ENCODE peak calls at places on chromosomes 7 and 10, in seven cellular contexts. One of them, this sample, is unnamed.

GRCh38 chr7:84042110-84042539 is 152.5 kb downstream of the SEMA3A start:
- DNase-seq in progenitor cell of endocrine pancreas: no peak
- DNase-seq in tibial artery: no peak
- DNase-seq in stimulated activated CD8-positive, alpha-beta memory T cell treated with anti-CD3 and anti-CD28 coated beads, Interleukin-12 subunit alpha, Interleukin-12 subunit beta, amount 100 ng/mL, for 4 hours: no peak
- DNase-seq in IMR-90: peak
- DNase-seq in GM04504: peak
- DNase-seq in hippocampal formation: no peak
- DNase-seq in this sample: peak

GRCh38 chr10:61313460-61313859 is 139.7 kb downstream of the TMEM26 start:
- DNase-seq in progenitor cell of endocrine pancreas: no peak
- DNase-seq in tibial artery: no peak
- DNase-seq in stimulated activated CD8-positive, alpha-beta memory T cell treated with anti-CD3 and anti-CD28 coated beads, Interleukin-12 subunit alpha, Interleukin-12 subunit beta, amount 100 ng/mL, for 4 hours: no peak
- DNase-seq in IMR-90: peak
- DNase-seq in GM04504: no peak
- DNase-seq in hippocampal formation: no peak
- DNase-seq in this sample: no peak

GRCh38 chr10:51000976-51001375 is 73.3 kb upstream of the PRKG1 start:
- DNase-seq in progenitor cell of endocrine pancreas: no peak
- DNase-seq in tibial artery: no peak
- DNase-seq in stimulated activated CD8-positive, alpha-beta memory T cell treated with anti-CD3 and anti-CD28 coated beads, Interleukin-12 subunit alpha, Interleukin-12 subunit beta, amount 100 ng/mL, for 4 hours: no peak
- DNase-seq in IMR-90: peak
- DNase-seq in GM04504: no peak
- DNase-seq in hippocampal formation: no peak
- DNase-seq in this sample: no peak

GRCh38 chr10:30882281-30882680 is 149.4 kb downstream of the ZNF438 start:
- DNase-seq in progenitor cell of endocrine pancreas: no peak
- DNase-seq in tibial artery: no peak
- DNase-seq in stimulated activated CD8-positive, alpha-beta memory T cell treated with anti-CD3 and anti-CD28 coated beads, Interleukin-12 subunit alpha, Interleukin-12 subunit beta, amount 100 ng/mL, for 4 hours: no peak
- DNase-seq in IMR-90: peak
- DNase-seq in GM04504: no peak
- DNase-seq in hippocampal formation: no peak
- DNase-seq in this sample: no peak

GRCh38 chr7:99171731-99172130 is 27.8 kb upstream of the SMURF1 start:
- DNase-seq in progenitor cell of endocrine pancreas: no peak
- DNase-seq in tibial artery: no peak
- DNase-seq in stimulated activated CD8-positive, alpha-beta memory T cell treated with anti-CD3 and anti-CD28 coated beads, Interleukin-12 subunit alpha, Interleukin-12 subunit beta, amount 100 ng/mL, for 4 hours: no peak
- DNase-seq in IMR-90: peak
- DNase-seq in GM04504: no peak
- DNase-seq in hippocampal formation: no peak
- DNase-seq in this sample: no peak

GRCh38 chr7:134632937-134633540 is 13.6 kb upstream of the BPGM start:
- DNase-seq in progenitor cell of endocrine pancreas: no peak
- DNase-seq in tibial artery: no peak
- DNase-seq in stimulated activated CD8-positive, alpha-beta memory T cell treated with anti-CD3 and anti-CD28 coated beads, Interleukin-12 subunit alpha, Interleukin-12 subunit beta, amount 100 ng/mL, for 4 hours: no peak
- DNase-seq in IMR-90: peak
- DNase-seq in GM04504: peak
- DNase-seq in hippocampal formation: peak
- DNase-seq in this sample: peak

GRCh38 chr10:78700816-78701520 is 367.8 kb upstream of the ZMIZ1 start:
- DNase-seq in progenitor cell of endocrine pancreas: no peak
- DNase-seq in tibial artery: no peak
- DNase-seq in stimulated activated CD8-positive, alpha-beta memory T cell treated with anti-CD3 and anti-CD28 coated beads, Interleukin-12 subunit alpha, Interleukin-12 subunit beta, amount 100 ng/mL, for 4 hours: no peak
- DNase-seq in IMR-90: peak
- DNase-seq in GM04504: no peak
- DNase-seq in hippocampal formation: no peak
- DNase-seq in this sample: no peak

GRCh38 chr7:151406886-151407583 is 2.8 kb downstream of the WDR86 start:
- DNase-seq in progenitor cell of endocrine pancreas: no peak
- DNase-seq in tibial artery: no peak
- DNase-seq in stimulated activated CD8-positive, alpha-beta memory T cell treated with anti-CD3 and anti-CD28 coated beads, Interleukin-12 subunit alpha, Interleukin-12 subunit beta, amount 100 ng/mL, for 4 hours: no peak
- DNase-seq in IMR-90: no peak
- DNase-seq in GM04504: no peak
- DNase-seq in hippocampal formation: no peak
- DNase-seq in this sample: no peak

GRCh38 chr7:22394739-22395138 is 37.8 kb upstream of the RAPGEF5 start:
- DNase-seq in progenitor cell of endocrine pancreas: no peak
- DNase-seq in tibial artery: no peak
- DNase-seq in stimulated activated CD8-positive, alpha-beta memory T cell treated with anti-CD3 and anti-CD28 coated beads, Interleukin-12 subunit alpha, Interleukin-12 subunit beta, amount 100 ng/mL, for 4 hours: no peak
- DNase-seq in IMR-90: no peak
- DNase-seq in GM04504: no peak
- DNase-seq in hippocampal formation: no peak
- DNase-seq in this sample: no peak

GRCh38 chr7:151689196-151689971 is 169.7 kb upstream of the RHEB start:
- DNase-seq in progenitor cell of endocrine pancreas: no peak
- DNase-seq in tibial artery: no peak
- DNase-seq in stimulated activated CD8-positive, alpha-beta memory T cell treated with anti-CD3 and anti-CD28 coated beads, Interleukin-12 subunit alpha, Interleukin-12 subunit beta, amount 100 ng/mL, for 4 hours: no peak
- DNase-seq in IMR-90: no peak
- DNase-seq in GM04504: no peak
- DNase-seq in hippocampal formation: peak
- DNase-seq in this sample: no peak

GRCh38 chr10:86169506-86170254 is 196.9 kb downstream of the GRID1 start:
- DNase-seq in progenitor cell of endocrine pancreas: no peak
- DNase-seq in tibial artery: peak
- DNase-seq in stimulated activated CD8-positive, alpha-beta memory T cell treated with anti-CD3 and anti-CD28 coated beads, Interleukin-12 subunit alpha, Interleukin-12 subunit beta, amount 100 ng/mL, for 4 hours: no peak
- DNase-seq in IMR-90: no peak
- DNase-seq in GM04504: no peak
- DNase-seq in hippocampal formation: no peak
- DNase-seq in this sample: no peak

GRCh38 chr7:150755473-150756099 is 18.4 kb downstream of the GIMAP5 start:
- DNase-seq in progenitor cell of endocrine pancreas: no peak
- DNase-seq in tibial artery: peak
- DNase-seq in stimulated activated CD8-positive, alpha-beta memory T cell treated with anti-CD3 and anti-CD28 coated beads, Interleukin-12 subunit alpha, Interleukin-12 subunit beta, amount 100 ng/mL, for 4 hours: peak
- DNase-seq in IMR-90: no peak
- DNase-seq in GM04504: no peak
- DNase-seq in hippocampal formation: no peak
- DNase-seq in this sample: no peak

GRCh38 chr10:77592946-77593636 is 44.5 kb downstream of the KCNMA1 start:
- DNase-seq in progenitor cell of endocrine pancreas: no peak
- DNase-seq in tibial artery: peak
- DNase-seq in stimulated activated CD8-positive, alpha-beta memory T cell treated with anti-CD3 and anti-CD28 coated beads, Interleukin-12 subunit alpha, Interleukin-12 subunit beta, amount 100 ng/mL, for 4 hours: no peak
- DNase-seq in IMR-90: peak
- DNase-seq in GM04504: peak
- DNase-seq in hippocampal formation: peak
- DNase-seq in this sample: peak

GRCh38 chr10:73979428-73980407 is 18.2 kb upstream of the VCL start:
- DNase-seq in progenitor cell of endocrine pancreas: no peak
- DNase-seq in tibial artery: no peak
- DNase-seq in stimulated activated CD8-positive, alpha-beta memory T cell treated with anti-CD3 and anti-CD28 coated beads, Interleukin-12 subunit alpha, Interleukin-12 subunit beta, amount 100 ng/mL, for 4 hours: no peak
- DNase-seq in IMR-90: no peak
- DNase-seq in GM04504: no peak
- DNase-seq in hippocampal formation: no peak
- DNase-seq in this sample: no peak

GRCh38 chr10:133272964-133273420 is 3.7 kb downstream of the ADAM8 start:
- DNase-seq in progenitor cell of endocrine pancreas: no peak
- DNase-seq in tibial artery: no peak
- DNase-seq in stimulated activated CD8-positive, alpha-beta memory T cell treated with anti-CD3 and anti-CD28 coated beads, Interleukin-12 subunit alpha, Interleukin-12 subunit beta, amount 100 ng/mL, for 4 hours: no peak
- DNase-seq in IMR-90: no peak
- DNase-seq in GM04504: no peak
- DNase-seq in hippocampal formation: no peak
- DNase-seq in this sample: no peak

GRCh38 chr7:100867040-100867795 is at the start of gene TRIP6:
- DNase-seq in progenitor cell of endocrine pancreas: peak
- DNase-seq in tibial artery: peak
- DNase-seq in stimulated activated CD8-positive, alpha-beta memory T cell treated with anti-CD3 and anti-CD28 coated beads, Interleukin-12 subunit alpha, Interleukin-12 subunit beta, amount 100 ng/mL, for 4 hours: no peak
- DNase-seq in IMR-90: peak
- DNase-seq in GM04504: peak
- DNase-seq in hippocampal formation: peak
- DNase-seq in this sample: peak

GRCh38 chr7:133936074-133936473 is 191.1 kb upstream of the LRGUK start:
- DNase-seq in progenitor cell of endocrine pancreas: no peak
- DNase-seq in tibial artery: no peak
- DNase-seq in stimulated activated CD8-positive, alpha-beta memory T cell treated with anti-CD3 and anti-CD28 coated beads, Interleukin-12 subunit alpha, Interleukin-12 subunit beta, amount 100 ng/mL, for 4 hours: no peak
- DNase-seq in IMR-90: peak
- DNase-seq in GM04504: no peak
- DNase-seq in hippocampal formation: no peak
- DNase-seq in this sample: no peak

GRCh38 chr7:138701312-138701923 is at the start of gene SVOPL:
- DNase-seq in progenitor cell of endocrine pancreas: no peak
- DNase-seq in tibial artery: no peak
- DNase-seq in stimulated activated CD8-positive, alpha-beta memory T cell treated with anti-CD3 and anti-CD28 coated beads, Interleukin-12 subunit alpha, Interleukin-12 subunit beta, amount 100 ng/mL, for 4 hours: no peak
- DNase-seq in IMR-90: no peak
- DNase-seq in GM04504: no peak
- DNase-seq in hippocampal formation: no peak
- DNase-seq in this sample: no peak

GRCh38 chr10:122458693-122459092 is 2.7 kb upstream of the HTRA1 start:
- DNase-seq in progenitor cell of endocrine pancreas: no peak
- DNase-seq in tibial artery: no peak
- DNase-seq in stimulated activated CD8-positive, alpha-beta memory T cell treated with anti-CD3 and anti-CD28 coated beads, Interleukin-12 subunit alpha, Interleukin-12 subunit beta, amount 100 ng/mL, for 4 hours: no peak
- DNase-seq in IMR-90: no peak
- DNase-seq in GM04504: no peak
- DNase-seq in hippocampal formation: peak
- DNase-seq in this sample: no peak

GRCh38 chr7:34133356-34133982 is 228.1 kb downstream of the BMPER start:
- DNase-seq in progenitor cell of endocrine pancreas: no peak
- DNase-seq in tibial artery: no peak
- DNase-seq in stimulated activated CD8-positive, alpha-beta memory T cell treated with anti-CD3 and anti-CD28 coated beads, Interleukin-12 subunit alpha, Interleukin-12 subunit beta, amount 100 ng/mL, for 4 hours: no peak
- DNase-seq in IMR-90: peak
- DNase-seq in GM04504: peak
- DNase-seq in hippocampal formation: no peak
- DNase-seq in this sample: peak

GRCh38 chr10:70475661-70476060 is 2.9 kb upstream of the PALD1 start:
- DNase-seq in progenitor cell of endocrine pancreas: no peak
- DNase-seq in tibial artery: no peak
- DNase-seq in stimulated activated CD8-positive, alpha-beta memory T cell treated with anti-CD3 and anti-CD28 coated beads, Interleukin-12 subunit alpha, Interleukin-12 subunit beta, amount 100 ng/mL, for 4 hours: no peak
- DNase-seq in IMR-90: peak
- DNase-seq in GM04504: no peak
- DNase-seq in hippocampal formation: no peak
- DNase-seq in this sample: no peak

GRCh38 chr7:24652551-24652950 is 79.3 kb downstream of the PALS2 start:
- DNase-seq in progenitor cell of endocrine pancreas: no peak
- DNase-seq in tibial artery: no peak
- DNase-seq in stimulated activated CD8-positive, alpha-beta memory T cell treated with anti-CD3 and anti-CD28 coated beads, Interleukin-12 subunit alpha, Interleukin-12 subunit beta, amount 100 ng/mL, for 4 hours: no peak
- DNase-seq in IMR-90: no peak
- DNase-seq in GM04504: no peak
- DNase-seq in hippocampal formation: no peak
- DNase-seq in this sample: no peak

GRCh38 chr10:35890061-35890969 is 248.2 kb upstream of the FZD8 start:
- DNase-seq in progenitor cell of endocrine pancreas: no peak
- DNase-seq in tibial artery: no peak
- DNase-seq in stimulated activated CD8-positive, alpha-beta memory T cell treated with anti-CD3 and anti-CD28 coated beads, Interleukin-12 subunit alpha, Interleukin-12 subunit beta, amount 100 ng/mL, for 4 hours: no peak
- DNase-seq in IMR-90: peak
- DNase-seq in GM04504: no peak
- DNase-seq in hippocampal formation: no peak
- DNase-seq in this sample: no peak